ENCODE peak calls at places on chromosomes 2 and 18, in eight cellular contexts. V, I, W, S, X, R, U and G are unnamed samples.

GRCh38 chr2:170017848-170018492 is 160.0 kb upstream of the MYO3B start:
- DNase-seq in V (no peak), I (peak; percentile 61), W (no peak), S (peak; percentile 65), X (no peak), R (no peak), U (no peak), G (no peak)

GRCh38 chr18:37566479-37567060 is 972 bp upstream of the CELF4 start:
- DNase-seq in V (no peak), I (no peak), W (no peak), S (no peak), X (no peak), R (no peak), U (no peak), G (no peak)

GRCh38 chr2:214740867-214741266 is 68.6 kb downstream of the BARD1 start:
- DNase-seq in V (no peak), I (no peak), W (no peak), S (no peak), X (no peak), R (no peak), U (no peak), G (no peak)

GRCh38 chr2:163044116-163044515 is 205.5 kb upstream of the KCNH7 start:
- DNase-seq in V (no peak), I (no peak), W (peak; percentile 2), S (no peak), X (no peak), R (no peak), U (no peak), G (no peak)

GRCh38 chr2:10864888-10865551 is 46.7 kb upstream of the KCNF1 start:
- DNase-seq in V (no peak), I (no peak), W (no peak), S (no peak), X (no peak), R (no peak), U (no peak), G (peak; percentile 10)

GRCh38 chr2:21633531-21634310 is 510.0 kb downstream of the TDRD15 start:
- DNase-seq in V (no peak), I (no peak), W (no peak), S (no peak), X (no peak), R (no peak), U (no peak), G (no peak)

GRCh38 chr2:31935370-31935769 is 75.4 kb downstream of the MEMO1 start:
- DNase-seq in V (no peak), I (no peak), W (no peak), S (no peak), X (no peak), R (no peak), U (no peak), G (peak; percentile 11)

GRCh38 chr2:28339516-28340175 is 53.0 kb upstream of the FOSL2 start:
- DNase-seq in V (no peak), I (no peak), W (no peak), S (no peak), X (no peak), R (no peak), U (no peak), G (no peak)

GRCh38 chr2:20516646-20517341 is 69.9 kb downstream of the RHOB start:
- DNase-seq in V (no peak), I (no peak), W (peak; percentile 40), S (no peak), X (no peak), R (no peak), U (no peak), G (no peak)

GRCh38 chr2:183868707-183869106 is 729.6 kb upstream of the ZNF804A start:
- DNase-seq in V (no peak), I (no peak), W (peak; percentile 26), S (no peak), X (no peak), R (no peak), U (no peak), G (no peak)

GRCh38 chr2:21643180-21643579 is 519.4 kb downstream of the TDRD15 start:
- DNase-seq in V (no peak), I (no peak), W (no peak), S (no peak), X (no peak), R (no peak), U (no peak), G (no peak)

GRCh38 chr18:60556326-60556725 is 183.8 kb upstream of the MC4R start:
- DNase-seq in V (no peak), I (no peak), W (no peak), S (no peak), X (no peak), R (no peak), U (no peak), G (no peak)

GRCh38 chr2:237260032-237260431 is 153.9 kb downstream of the COL6A3 start:
- DNase-seq in V (no peak), I (no peak), W (no peak), S (no peak), X (no peak), R (no peak), U (no peak), G (no peak)
- H3K4me1 ChIP-seq in V (no peaks in the 10 kb centered on the region), I (no peaks in the 10 kb centered on the region), W (no peaks in the 10 kb centered on the region), S (peaks cover 7% of the 10 kb centered on the region), X (peaks cover 7% of the 10 kb centered on the region), R (no peaks in the 10 kb centered on the region), U (peaks cover 24% of the 10 kb centered on the region), G (no peaks in the 10 kb centered on the region)

DNA sequence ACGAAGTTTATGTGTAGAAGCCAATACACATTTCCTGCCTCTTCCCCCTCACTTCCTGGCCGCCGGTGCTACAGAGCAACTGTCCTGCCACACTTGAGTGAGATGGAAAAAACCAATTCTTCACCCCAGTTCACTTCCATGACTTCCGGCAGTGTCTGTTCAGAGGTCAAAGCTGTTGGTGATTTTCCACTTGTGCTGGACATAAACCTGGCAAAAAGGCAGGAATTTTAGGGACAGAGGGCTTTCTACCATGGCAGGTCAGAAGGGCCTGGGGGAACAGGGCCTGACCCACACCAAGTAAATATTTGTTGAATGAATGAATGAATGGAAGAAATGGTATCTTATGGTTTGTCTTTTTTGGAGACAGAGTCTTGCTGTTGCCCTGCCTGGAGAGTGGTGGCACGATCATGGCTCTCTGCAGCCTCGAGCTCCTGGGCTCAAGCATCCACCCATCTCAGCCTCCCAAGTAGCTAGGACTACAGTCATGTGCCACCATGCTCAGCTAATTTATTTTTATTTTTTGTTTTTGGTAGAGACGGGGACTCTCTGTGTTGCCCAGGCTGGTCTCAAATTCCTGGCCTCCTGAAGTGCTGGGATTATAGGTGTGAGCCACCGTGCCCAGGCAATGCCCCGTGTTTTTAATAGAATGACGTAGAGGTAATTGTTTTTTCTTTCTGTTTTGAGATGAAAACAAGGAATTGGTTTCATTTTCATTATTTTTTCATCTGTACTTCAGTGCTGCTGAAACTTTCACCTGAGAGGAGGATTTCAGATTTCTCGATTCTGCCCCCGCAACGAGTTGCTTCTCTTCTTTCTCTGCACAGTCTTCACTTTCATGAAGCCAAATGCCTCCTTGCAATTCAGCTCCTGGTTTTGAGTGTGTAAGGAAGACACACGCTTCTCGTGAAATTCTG is 48.0 kb upstream of the LPIN2 start:
- DNase-seq in V (no peak), I (peak; percentile 32), W (no peak), S (no peak), X (no peak), R (peak; percentile 65), U (no peak), G (peak; percentile 74)
- H3K27ac ChIP-seq in V (peak overlapping the region; percentile 72), I (peak overlapping the region; percentile 84), W (no peak overlapping the region), S (peak overlapping the region; percentile 72), X (no peak overlapping the region), R (peak overlapping the region; percentile 49), U (no peak overlapping the region), G (peak overlapping the region; percentile 93)

GRCh38 chr18:53509886-53510285 is 714.6 kb downstream of the MBD2 start:
- DNase-seq in V (no peak), I (no peak), W (no peak), S (no peak), X (no peak), R (no peak), U (no peak), G (no peak)

DNA sequence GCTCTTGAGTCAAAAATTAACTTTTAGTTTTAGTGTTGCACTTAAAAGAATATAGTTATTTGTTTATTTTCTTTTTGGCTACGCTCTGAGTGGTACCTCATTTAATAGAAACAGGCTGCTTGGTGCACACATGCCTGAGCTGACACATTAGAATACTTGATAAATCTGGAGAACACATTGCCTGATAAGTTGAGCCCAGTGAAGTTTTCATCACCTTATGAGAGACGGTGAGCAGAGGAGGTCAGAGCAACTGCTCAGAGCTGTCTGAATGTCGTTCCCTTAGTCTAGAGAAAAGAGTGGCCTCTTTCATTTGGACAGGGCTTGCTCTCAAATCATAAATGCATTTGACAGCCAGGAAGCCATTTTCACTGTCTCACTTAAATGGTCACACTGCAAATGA is 715.9 kb downstream of the MBD2 start:
- DNase-seq in V (no peak), I (no peak), W (no peak), S (no peak), X (no peak), R (no peak), U (no peak), G (no peak)
- H3K4me1 ChIP-seq in V (no peaks in the 10 kb centered on the region), I (no peaks in the 10 kb centered on the region), W (no peaks in the 10 kb centered on the region), S (no peaks in the 10 kb centered on the region), X (no peaks in the 10 kb centered on the region), R (no peaks in the 10 kb centered on the region), U (no peaks in the 10 kb centered on the region), G (no peaks in the 10 kb centered on the region)

GRCh38 chr2:79910643-79911042 is 393.9 kb downstream of the LRRTM1 start:
- DNase-seq in V (no peak), I (no peak), W (peak; percentile 3), S (no peak), X (no peak), R (no peak), U (no peak), G (no peak)

GRCh38 chr2:79903601-79904000 is 390.8 kb downstream of the CTNNA2 start:
- DNase-seq in V (no peak), I (no peak), W (no peak), S (no peak), X (no peak), R (no peak), U (no peak), G (no peak)

GRCh38 chr2:79909521-79909920 is 395.0 kb downstream of the LRRTM1 start:
- DNase-seq in V (no peak), I (no peak), W (no peak), S (no peak), X (no peak), R (no peak), U (no peak), G (no peak)

GRCh38 chr2:79906149-79906548 is 393.3 kb downstream of the CTNNA2 start:
- DNase-seq in V (no peak), I (no peak), W (no peak), S (no peak), X (no peak), R (no peak), U (no peak), G (no peak)
- H3K27ac ChIP-seq in V (no peak overlapping the region), I (no peak overlapping the region), W (no peak overlapping the region), S (no peak overlapping the region), X (no peak overlapping the region), R (no peak overlapping the region), U (no peak overlapping the region), G (no peak overlapping the region)

DNA sequence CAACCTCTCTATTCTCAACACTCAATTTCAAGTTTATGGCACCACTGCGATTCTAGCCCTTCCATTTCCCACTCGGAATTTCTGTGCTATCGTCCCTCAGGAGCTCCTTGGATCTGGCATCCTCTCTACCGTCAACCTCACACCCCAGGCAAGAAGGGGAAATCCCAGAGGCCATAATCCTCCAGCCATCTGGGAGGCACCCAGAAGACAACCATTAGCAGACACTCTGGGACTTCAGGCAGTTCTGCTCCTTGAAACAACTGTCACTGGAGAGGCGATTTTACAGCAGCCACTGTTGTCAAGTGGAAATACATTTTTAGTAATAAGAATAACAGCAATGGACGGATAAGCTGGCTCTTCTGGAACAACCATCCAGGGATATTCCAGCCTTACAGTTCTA is 101.7 kb downstream of the MREG start:
- DNase-seq in V (no peak), I (no peak), W (no peak), S (no peak), X (no peak), R (no peak), U (no peak), G (no peak)
- H3K4me1 ChIP-seq in V (no peaks in the 10 kb centered on the region), I (no peaks in the 10 kb centered on the region), W (no peaks in the 10 kb centered on the region), S (no peaks in the 10 kb centered on the region), X (no peaks in the 10 kb centered on the region), R (peaks cover 6% of the 10 kb centered on the region), U (no peaks in the 10 kb centered on the region), G (no peaks in the 10 kb centered on the region)